ENCODE peak calls at places on chromosomes 3 and 15, in ten cellular contexts. X, E, K, R, V, U, P, J, Z and T are unnamed samples.
A peak's percentile ranks its signal among the peaks of the same experiment; 100 is the strongest.

GRCh38 chr15:69395991-69396390 is 18.2 kb upstream of the KIF23 start:
- DNase-seq in X (peak; percentile 53), E (no peak), K (no peak), R (no peak), V (no peak), U (no peak), P (no peak), J (no peak), Z (no peak), T (no peak)

GRCh38 chr3:55562672-55563071 is 75.6 kb upstream of the WNT5A start:
- DNase-seq in X (no peak), E (no peak), K (peak; percentile 19), R (no peak), V (no peak), U (no peak), P (no peak), J (no peak), Z (no peak), T (no peak)

GRCh38 chr15:31974855-31975421 is 55.4 kb upstream of the CHRNA7 start:
- DNase-seq in X (no peak), E (peak; percentile 27), K (peak; percentile 64), R (no peak), V (no peak), U (no peak), P (peak; percentile 46), J (no peak), Z (no peak), T (peak; percentile 64)

GRCh38 chr15:78212546-78213424 is 21.6 kb downstream of the ACSBG1 start:
- DNase-seq in X (no peak), E (peak; percentile 91), K (peak; percentile 85), R (no peak), V (no peak), U (peak; percentile 82), P (no peak), J (no peak), Z (no peak), T (no peak)

GRCh38 chr3:111915905-111916304 is 56.8 kb downstream of the PHLDB2 start:
- DNase-seq in X (no peak), E (no peak), K (no peak), R (no peak), V (no peak), U (no peak), P (no peak), J (no peak), Z (no peak), T (no peak)

GRCh38 chr15:91940466-91941381 is 87.2 kb downstream of the SLCO3A1 start:
- DNase-seq in X (no peak), E (no peak), K (peak; percentile 55), R (no peak), V (no peak), U (no peak), P (no peak), J (peak; percentile 56), Z (no peak), T (no peak)

GRCh38 chr15:56901931-56902330 is 16.5 kb upstream of the TCF12 start:
- DNase-seq in X (no peak), E (no peak), K (no peak), R (no peak), V (no peak), U (no peak), P (no peak), J (no peak), Z (no peak), T (no peak)

GRCh38 chr15:43118829-43119228 is 13.0 kb upstream of the UBR1 start:
- DNase-seq in X (no peak), E (no peak), K (no peak), R (no peak), V (no peak), U (no peak), P (no peak), J (no peak), Z (no peak), T (peak; percentile 48)

GRCh38 chr3:179268400-179269051 is 17.6 kb upstream of the KCNMB3 start:
- DNase-seq in X (no peak), E (no peak), K (no peak), R (no peak), V (no peak), U (no peak), P (no peak), J (no peak), Z (no peak), T (no peak)

GRCh38 chr3:126450744-126451143 is 24.9 kb downstream of the ZXDC start:
- DNase-seq in X (no peak), E (no peak), K (no peak), R (no peak), V (no peak), U (no peak), P (no peak), J (no peak), Z (no peak), T (no peak)

GRCh38 chr3:113242091-113242581 is 30.8 kb downstream of the BOC start:
- DNase-seq in X (no peak), E (no peak), K (no peak), R (no peak), V (no peak), U (peak; percentile 20), P (no peak), J (no peak), Z (no peak), T (no peak)

GRCh38 chr15:95935852-95936251 is 394.6 kb upstream of the NR2F2 start:
- DNase-seq in X (no peak), E (no peak), K (no peak), R (no peak), V (no peak), U (no peak), P (no peak), J (no peak), Z (no peak), T (no peak)

GRCh38 chr15:43514241-43515057 is 3.0 kb upstream of the MAP1A start:
- DNase-seq in X (no peak), E (no peak), K (peak; percentile 33), R (no peak), V (no peak), U (peak; percentile 49), P (no peak), J (no peak), Z (peak; percentile 34), T (peak; percentile 51)

GRCh38 chr3:181252626-181253025 is 263.1 kb upstream of the DNAJC19 start:
- DNase-seq in X (no peak), E (no peak), K (no peak), R (no peak), V (no peak), U (no peak), P (no peak), J (no peak), Z (no peak), T (no peak)